ENCODE peak calls at places on chromosomes 7 and 10, in five cellular contexts. B is astrocyte of the spinal cord, N is AG09309, T is BJ, X is B cell. S is an unnamed sample.

GRCh38 chr7:37421820-37422219 is 26.8 kb downstream of the ELMO1 start:
- DNase-seq in B (no peak), N (no peak), T (no peak), X (no peak), S (no peak)

GRCh38 chr7:27150568-27151340 is 1.6 kb downstream of the HOXA3 start:
- DNase-seq in B (peak; percentile 88), N (no peak), T (no peak), X (peak; percentile 58), S (peak; percentile 87)

GRCh38 chr10:116127296-116127695 is 145.7 kb downstream of the GFRA1 start:
- DNase-seq in B (no peak), N (no peak), T (no peak), X (no peak), S (peak; percentile 21)

GRCh38 chr10:67622506-67622905 is 73.5 kb downstream of the CTNNA3 start:
- DNase-seq in B (no peak), N (no peak), T (no peak), X (no peak), S (no peak)

GRCh38 chr10:31620236-31621151 is 301.5 kb downstream of the ZEB1 start:
- DNase-seq in B (peak; percentile 64), N (peak; percentile 34), T (no peak), X (no peak), S (no peak)

GRCh38 chr10:127649642-127650041 is 87.3 kb upstream of the FOXI2 start:
- DNase-seq in B (no peak), N (no peak), T (no peak), X (no peak), S (no peak)

GRCh38 chr7:70659263-70659662 is 472.7 kb upstream of the GALNT17 start:
- DNase-seq in B (no peak), N (no peak), T (no peak), X (no peak), S (no peak)

GRCh38 chr10:95542330-95542729 is 18.8 kb downstream of the SORBS1 start:
- DNase-seq in B (no peak), N (no peak), T (no peak), X (no peak), S (no peak)

GRCh38 chr10:129140861-129141260 is 326.2 kb upstream of the MGMT start:
- DNase-seq in B (no peak), N (no peak), T (no peak), X (no peak), S (no peak)

GRCh38 chr7:17384400-17384799 is 85.9 kb downstream of the AHR start:
- DNase-seq in B (no peak), N (no peak), T (no peak), X (no peak), S (no peak)

GRCh38 chr7:75039166-75039565 is 34.4 kb downstream of the RCC1L start:
- DNase-seq in B (peak; percentile 46), N (no peak), T (no peak), X (no peak), S (no peak)

GRCh38 chr7:106779877-106780276 is 85.2 kb upstream of the PIK3CG start:
- DNase-seq in B (no peak), N (no peak), T (no peak), X (no peak), S (no peak)

GRCh38 chr7:41705109-41705871 is 2.4 kb upstream of the INHBA start:
- DNase-seq in B (peak; percentile 94), N (peak; percentile 80), T (peak; percentile 44), X (peak; percentile 84), S (peak; percentile 96)

GRCh38 chr7:12062062-12062461 is 149.0 kb upstream of the TMEM106B start:
- DNase-seq in B (no peak), N (no peak), T (no peak), X (no peak), S (no peak)

GRCh38 chr7:110835889-110836288 is 255.0 kb upstream of the LRRN3 start:
- DNase-seq in B (no peak), N (no peak), T (no peak), X (no peak), S (no peak)

GRCh38 chr10:47423476-47423875 is 39.4 kb upstream of the ZNF488 start:
- DNase-seq in B (no peak), N (no peak), T (no peak), X (no peak), S (no peak)

GRCh38 chr10:111430070-111430469 is 353.2 kb downstream of the ADRA2A start:
- DNase-seq in B (no peak), N (no peak), T (no peak), X (no peak), S (no peak)

GRCh38 chr7:27723086-27723485 is 16.9 kb upstream of the TAX1BP1 start:
- DNase-seq in B (peak; percentile 9), N (no peak), T (no peak), X (no peak), S (no peak)

GRCh38 chr7:1457059-1457948 is 2.0 kb downstream of the MICALL2 start:
- DNase-seq in B (no peak), N (no peak), T (no peak), X (no peak), S (no peak)

GRCh38 chr10:80487422-80487785 is 33.3 kb downstream of the TSPAN14 start:
- DNase-seq in B (no peak), N (no peak), T (no peak), X (no peak), S (no peak)

GRCh38 chr7:127252736-127253288 is at the start of gene GRM8:
- DNase-seq in B (peak; percentile 35), N (no peak), T (no peak), X (no peak), S (no peak)

GRCh38 chr10:86306628-86307278 is 59.8 kb downstream of the GRID1 start:
- DNase-seq in B (no peak), N (no peak), T (no peak), X (no peak), S (no peak)

GRCh38 chr10:42951486-42952251 is 125.2 kb upstream of the RET start:
- DNase-seq in B (no peak), N (no peak), T (no peak), X (no peak), S (peak; percentile 77)

GRCh38 chr7:139777304-139777890 is 401 bp downstream of the HIPK2 start:
- DNase-seq in B (no peak), N (no peak), T (no peak), X (no peak), S (no peak)

GRCh38 chr10:99329238-99329890 is at the start of gene CNNM1:
- DNase-seq in B (no peak), N (no peak), T (no peak), X (no peak), S (peak; percentile 85)

GRCh38 chr10:131018886-131019500 is 292.5 kb downstream of the TCERG1L start:
- DNase-seq in B (no peak), N (no peak), T (no peak), X (no peak), S (no peak)

DNA sequence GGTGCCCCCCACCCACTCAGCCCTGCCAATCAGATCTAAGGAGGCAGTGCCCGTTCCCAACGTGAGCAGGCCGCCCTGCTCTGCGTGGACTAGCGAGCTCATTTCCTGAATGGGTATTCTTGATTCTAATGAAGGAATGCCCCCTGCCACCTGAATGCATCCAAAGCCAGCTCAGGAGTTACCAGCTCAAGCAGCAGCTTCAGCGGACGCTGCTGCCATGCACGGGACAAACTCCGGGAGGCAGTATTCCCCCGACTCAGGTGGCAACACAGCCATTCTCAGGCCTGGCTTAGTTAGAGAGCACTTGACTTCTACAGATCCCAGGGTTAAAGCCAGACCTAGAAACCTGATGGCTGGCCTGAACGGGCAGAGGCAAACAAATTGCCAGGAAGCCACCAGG is 25.8 kb downstream of the PSAP start:
- DNase-seq in B (no peak), N (no peak), T (no peak), X (no peak), S (no peak)
- TF ChIP-seq CTCF in B (peak; percentile 12), N (no peak), T (no peak), X (no peak), S (no peak)

DNA sequence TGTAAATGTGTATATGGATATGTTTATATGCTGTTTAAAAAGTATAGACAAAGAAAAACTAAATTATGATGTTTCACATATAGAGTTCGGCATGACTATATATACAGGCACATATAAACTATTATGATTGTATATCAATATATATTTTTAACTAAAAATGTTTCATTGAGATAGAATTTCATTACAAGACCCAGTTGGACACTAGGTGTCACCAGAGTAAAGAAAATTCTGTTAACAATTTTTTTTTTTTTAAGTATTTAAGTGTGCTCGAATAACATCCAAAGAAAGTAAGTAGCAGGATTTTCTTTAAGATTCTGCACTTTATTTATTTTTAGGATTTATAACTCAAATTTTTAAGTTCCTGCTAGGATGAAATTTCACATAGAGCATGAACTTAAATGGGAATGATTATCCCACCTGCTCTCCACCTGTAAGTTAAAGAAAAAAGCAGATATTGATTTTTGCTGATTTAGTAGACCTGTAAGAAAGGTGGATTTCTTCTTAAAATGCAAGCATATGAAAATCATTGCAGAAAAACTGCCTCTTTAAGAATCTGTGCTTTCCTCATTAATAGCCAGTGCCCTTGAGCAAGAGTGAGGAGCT is 961.5 kb downstream of the PCDH15 start:
- DNase-seq in B (peak; percentile 42), N (no peak), T (no peak), X (no peak), S (no peak)
- TF ChIP-seq CTCF in B (peak; percentile 49), N (peak; percentile 20), T (peak; percentile 32), X (no peak), S (peak; percentile 62)

DNA sequence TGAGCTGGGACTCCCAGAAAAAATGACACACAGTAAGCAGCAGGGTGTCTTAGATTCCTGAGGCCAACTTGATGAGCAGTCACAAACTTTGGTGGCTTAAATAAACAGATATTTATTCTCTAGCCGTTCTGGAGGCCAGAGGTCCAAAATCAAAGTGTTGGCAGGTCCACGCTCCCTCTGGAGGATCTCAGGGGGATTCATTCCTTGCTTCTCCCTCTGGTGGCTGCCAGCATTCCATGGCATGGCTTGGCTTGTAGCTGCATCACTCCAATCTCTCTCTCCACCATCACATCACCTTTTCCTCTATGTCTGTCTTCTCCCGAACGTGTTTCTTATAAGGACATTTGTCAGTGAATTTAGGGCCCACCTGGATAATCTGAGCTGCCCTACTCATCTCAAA is 98.4 kb downstream of the OSBPL3 start:
- DNase-seq in B (no peak), N (no peak), T (no peak), X (no peak), S (no peak)
- TF ChIP-seq CTCF in B (peak; percentile 13), N (peak; percentile 20), T (no peak), X (no peak), S (no peak)

GRCh38 chr7:21504021-21504420 is 38.8 kb upstream of the DNAH11 start:
- DNase-seq in B (no peak), N (no peak), T (no peak), X (no peak), S (no peak)
- TF ChIP-seq CTCF in B (no peak), N (no peak), T (no peak), X (no peak), S (no peak)

GRCh38 chr7:38451840-38452239 is 178.4 kb upstream of the TARP start:
- DNase-seq in B (peak; percentile 53), N (peak; percentile 29), T (no peak), X (no peak), S (no peak)
- TF ChIP-seq CTCF in B (peak; percentile 36), N (peak; percentile 60), T (peak; percentile 39), X (no peak), S (peak; percentile 62)

GRCh38 chr10:121662531-121662930 is 64.3 kb upstream of the FGFR2 start:
- DNase-seq in B (no peak), N (no peak), T (no peak), X (no peak), S (no peak)

GRCh38 chr10:121664671-121665070 is 66.4 kb upstream of the FGFR2 start:
- DNase-seq in B (no peak), N (no peak), T (no peak), X (no peak), S (no peak)

GRCh38 chr10:121661451-121661851 is 63.2 kb upstream of the FGFR2 start:
- DNase-seq in B (no peak), N (no peak), T (no peak), X (no peak), S (no peak)

GRCh38 chr10:121665809-121666208 is 67.6 kb upstream of the FGFR2 start:
- DNase-seq in B (no peak), N (no peak), T (no peak), X (no peak), S (no peak)

GRCh38 chr10:121662945-121663917 is 65.0 kb upstream of the FGFR2 start:
- DNase-seq in B (no peak), N (no peak), T (no peak), X (no peak), S (no peak)
- TF ChIP-seq CTCF in B (peak; percentile 26), N (peak; percentile 15), T (no peak), X (no peak), S (peak; percentile 31)

S was measured in osteocyte.